ENCODE peak calls at places on chromosomes 16 and 17, in eight cellular contexts. E is fibroblast of villous mesenchyme, K is breast epithelium, Q is pancreas, Y is AG09319, Z is colonic mucosa, D is astrocyte of the spinal cord, W is Peyer's patch. S is an unnamed sample.

GRCh38 chr16:17555176-17555575 is 84.4 kb upstream of the XYLT1 start:
- DNase-seq in E (peak; percentile 56), K (no peak), Q (no peak), Y (peak; percentile 32), W (no peak), Z (no peak), D (peak; percentile 80), S (no peak)

GRCh38 chr16:1691956-1692355 is 13.9 kb downstream of the JPT2 start:
- DNase-seq in W (no peak), E (peak; percentile 66), Z (no peak), D (peak; percentile 76), Y (no peak), K (no peak), Q (no peak), S (no peak)

GRCh38 chr16:87541882-87542234 is 49.0 kb upstream of the ZCCHC14 start:
- DNase-seq in Q (no peak), D (no peak), W (no peak), Y (no peak), K (no peak), Z (no peak), E (peak; percentile 80), S (no peak)

GRCh38 chr16:66911112-66911511 is 7.6 kb downstream of the CDH16 start:
- DNase-seq in D (no peak), W (no peak), Q (no peak), K (no peak), Z (no peak), E (no peak), Y (no peak), S (no peak)

GRCh38 chr17:35931794-35932419 is 1.3 kb upstream of the RDM1 start:
- DNase-seq in W (no peak), E (peak; percentile 20), K (no peak), Q (no peak), Z (no peak), Y (no peak), D (peak; percentile 34), S (no peak)

GRCh38 chr17:1181769-1182137 is 2.0 kb upstream of the ABR start:
- DNase-seq in Z (no peak), D (peak; percentile 60), E (peak; percentile 47), Y (no peak), W (no peak), K (no peak), Q (no peak), S (no peak)

GRCh38 chr16:26993988-26994387 is 72.7 kb upstream of the C16orf82 start:
- DNase-seq in W (no peak), D (peak; percentile 36), Z (no peak), Y (no peak), K (no peak), Q (no peak), E (peak; percentile 44), S (no peak)

GRCh38 chr17:64608571-64608981 is 53.5 kb downstream of the SMURF2 start:
- DNase-seq in D (peak; percentile 51), E (peak; percentile 41), K (no peak), Q (no peak), W (no peak), Z (no peak), Y (no peak), S (no peak)

GRCh38 chr17:32341141-32341856 is 674 bp downstream of the C17orf75 start:
- DNase-seq in Y (no peak), E (no peak), W (no peak), Q (peak; percentile 36), K (no peak), Z (peak; percentile 36), D (no peak), S (no peak)

GRCh38 chr17:34622862-34623261 is 43.5 kb downstream of the TMEM132E start:
- DNase-seq in Y (no peak), W (no peak), E (no peak), K (no peak), D (no peak), Q (no peak), Z (no peak), S (no peak)

GRCh38 chr17:34623856-34624766 is 44.7 kb downstream of the TMEM132E start:
- DNase-seq in D (no peak), K (no peak), Z (no peak), E (no peak), Q (no peak), W (no peak), Y (no peak), S (no peak)

GRCh38 chr17:34624767-34625389 is 45.5 kb downstream of the TMEM132E start:
- DNase-seq in Y (no peak), K (no peak), W (no peak), E (no peak), D (no peak), Q (no peak), Z (no peak), S (no peak)

GRCh38 chr17:34628883-34629282 is 49.5 kb downstream of the TMEM132E start:
- DNase-seq in W (no peak), D (no peak), Y (no peak), Q (no peak), K (no peak), Z (no peak), E (no peak), S (no peak)

DNA sequence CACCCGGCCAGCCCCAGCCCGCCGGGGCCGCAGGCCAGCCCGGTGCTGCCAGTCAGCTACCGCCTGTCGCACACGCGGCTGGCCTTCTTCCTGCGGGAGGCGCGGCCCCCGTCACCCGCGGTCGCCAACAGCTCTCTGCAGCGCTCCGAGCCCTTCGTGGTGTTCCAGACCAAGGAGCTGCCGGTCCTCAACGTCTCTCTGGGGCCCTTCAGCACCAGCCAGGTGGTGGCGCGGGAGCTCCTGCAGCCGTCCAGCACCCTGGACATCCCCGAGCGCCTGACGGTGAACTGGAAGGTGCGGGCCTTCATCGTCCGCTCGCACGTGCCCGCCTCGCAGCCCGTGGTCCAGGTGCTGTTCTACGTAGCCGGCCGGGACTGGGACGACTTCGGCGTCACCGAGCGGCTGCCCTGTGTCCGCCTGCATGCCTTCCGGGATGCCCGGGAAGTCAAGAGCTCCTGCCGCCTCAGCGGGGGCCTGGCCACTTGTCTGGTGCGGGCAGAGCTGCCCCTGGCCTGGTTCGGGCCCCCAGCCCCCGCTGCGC is 46.8 kb downstream of the TMEM132E start:
- DNase-seq in Z (no peak), D (no peak), Q (peak; percentile 17), K (no peak), Y (no peak), W (no peak), E (no peak), S (no peak)
- TF ChIP-seq CTCF in Z (no peak), D (no peak), Q (no peak), K (no peak), Y (no peak), W (no peak), E (no peak), S (no peak)

DNA sequence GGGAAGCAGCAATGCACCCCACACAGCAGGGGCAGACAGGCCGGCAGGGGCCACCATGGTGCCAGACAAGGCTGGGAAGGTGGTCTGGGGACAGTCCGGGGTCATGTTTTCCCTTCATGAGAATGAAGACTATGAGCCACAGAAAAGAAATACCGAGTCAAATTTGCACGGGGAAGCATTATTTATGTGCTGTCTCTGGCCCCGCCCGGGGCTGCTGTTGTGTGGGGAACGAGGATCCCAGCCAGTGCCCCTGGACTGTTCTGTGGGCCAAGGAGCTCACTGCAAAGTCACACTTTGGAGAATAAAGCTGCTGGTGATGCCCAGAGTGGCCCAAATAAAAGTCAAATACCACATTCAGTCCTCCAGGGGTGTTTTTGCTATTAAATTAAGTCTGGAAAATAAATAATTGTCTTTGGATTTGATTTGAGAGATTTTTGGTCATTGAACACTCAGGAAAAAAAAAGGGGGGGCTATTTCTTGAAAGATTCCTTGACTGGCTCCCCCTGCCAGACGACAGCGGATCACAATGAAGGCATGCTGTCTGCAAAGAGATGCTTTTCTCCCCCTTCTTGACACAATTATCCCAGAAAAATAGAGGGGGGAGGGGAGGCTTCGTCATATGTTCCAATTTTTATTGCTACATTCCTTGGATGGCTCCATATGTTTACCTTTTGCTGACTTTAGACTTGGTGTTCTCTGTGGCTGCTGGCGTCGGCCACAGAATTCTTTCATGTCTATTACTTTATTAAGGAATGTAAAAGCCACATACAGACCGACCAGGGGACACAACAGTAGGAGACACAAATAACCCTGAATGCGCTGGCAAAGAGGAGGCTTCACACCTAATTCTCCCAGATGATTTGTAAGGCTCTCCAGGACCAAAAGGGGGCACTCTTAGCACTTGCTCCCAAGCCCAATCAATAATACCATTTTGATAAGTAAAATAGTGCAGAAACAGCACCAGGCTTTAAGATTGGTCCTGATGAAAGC is 27.1 kb upstream of the ANKFN1 start:
- DNase-seq in W (no peak), E (peak; percentile 39), Z (no peak), K (no peak), Q (peak; percentile 19), D (peak; percentile 84), Y (peak; percentile 40), S (no peak)
- TF ChIP-seq CTCF in W (peak; percentile 58), E (peak; percentile 37), Z (no peak), K (peak; percentile 19), Q (no peak), D (peak; percentile 82), Y (peak; percentile 79), S (peak; percentile 21)

GRCh38 chr17:31174215-31174614 is 79.4 kb downstream of the NF1 start:
- DNase-seq in Q (no peak), W (no peak), Y (no peak), K (no peak), D (no peak), E (no peak), Z (no peak), S (no peak)

GRCh38 chr17:31171711-31172110 is 76.9 kb downstream of the NF1 start:
- DNase-seq in Q (no peak), E (no peak), Z (no peak), D (no peak), W (no peak), K (no peak), Y (no peak), S (no peak)

GRCh38 chr17:31172388-31172787 is 77.6 kb downstream of the NF1 start:
- DNase-seq in W (no peak), K (no peak), Q (no peak), E (no peak), Y (no peak), D (no peak), Z (no peak), S (no peak)

GRCh38 chr17:31175237-31175636 is 80.5 kb downstream of the NF1 start:
- DNase-seq in Q (no peak), W (no peak), Z (no peak), E (no peak), Y (no peak), K (no peak), D (no peak), S (no peak)
- TF ChIP-seq CTCF in Q (no peak), W (no peak), Z (no peak), E (no peak), Y (no peak), K (no peak), D (no peak), S (no peak)

GRCh38 chr17:49705254-49705653 is 2.5 kb downstream of the SLC35B1 start:
- DNase-seq in Q (no peak), D (no peak), Y (no peak), Z (no peak), E (no peak), K (no peak), W (no peak), S (no peak)

GRCh38 chr17:49707608-49708514 is at the start of gene SLC35B1:
- DNase-seq in Q (peak; percentile 99), Z (peak; percentile 100), K (peak; percentile 98), W (peak; percentile 99), Y (peak; percentile 97), E (peak; percentile 99), D (peak; percentile 99), S (peak; percentile 94)

GRCh38 chr17:49708515-49709161 is 874 bp upstream of the SLC35B1 start:
- DNase-seq in D (no peak), Q (peak; percentile 37), E (no peak), K (no peak), Y (no peak), W (no peak), Z (no peak), S (no peak)

GRCh38 chr17:49703557-49704277 is 4.0 kb downstream of the SLC35B1 start:
- DNase-seq in Y (no peak), Q (no peak), Z (no peak), K (no peak), W (peak; percentile 59), E (peak; percentile 46), D (peak; percentile 40), S (no peak)

GRCh38 chr17:49707246-49707607 is 537 bp downstream of the SLC35B1 start:
- DNase-seq in K (no peak), Z (no peak), D (no peak), Q (no peak), Y (no peak), W (no peak), E (peak; percentile 14), S (no peak)
- TF ChIP-seq CTCF in K (no peak), Z (no peak), D (peak; percentile 6), Q (no peak), Y (peak; percentile 9), W (no peak), E (no peak), S (no peak)